ENCODE peak calls at places on chromosomes 7 and 10, in seven cellular contexts. B, N, O, T, Z, K and L are unnamed samples.

GRCh38 chr7:38181111-38181510 is 3.1 kb downstream of the STARD3NL start:
- DNase-seq in B (no peak), N (no peak), O (no peak), T (no peak), Z (no peak), K (no peak), L (no peak)

GRCh38 chr10:74593470-74593869 is 232.9 kb upstream of the KAT6B start:
- DNase-seq in B (peak), N (no peak), O (no peak), T (peak), Z (no peak), K (no peak), L (no peak)

GRCh38 chr7:130560972-130561371 is 69.1 kb downstream of the MEST start:
- DNase-seq in B (peak), N (peak), O (no peak), T (peak), Z (no peak), K (no peak), L (no peak)

GRCh38 chr10:75018873-75019272 is 92.6 kb upstream of the SAMD8 start:
- DNase-seq in B (no peak), N (no peak), O (no peak), T (no peak), Z (no peak), K (no peak), L (no peak)

GRCh38 chr7:80614911-80615310 is 23.5 kb upstream of the CD36 start:
- DNase-seq in B (peak), N (no peak), O (no peak), T (peak), Z (no peak), K (no peak), L (no peak)

GRCh38 chr10:110426294-110427153 is 71.2 kb upstream of the DUSP5 start:
- DNase-seq in B (peak), N (no peak), O (no peak), T (peak), Z (no peak), K (no peak), L (no peak)

GRCh38 chr10:32139223-32140073 is 83.2 kb upstream of the KIF5B start:
- DNase-seq in B (peak), N (no peak), O (no peak), T (peak), Z (peak), K (peak), L (no peak)

GRCh38 chr7:7959979-7960670 is 8.5 kb upstream of the GLCCI1 start:
- DNase-seq in B (no peak), N (peak), O (no peak), T (no peak), Z (no peak), K (no peak), L (no peak)

GRCh38 chr7:141430426-141431142 is 120.6 kb upstream of the AGK start:
- DNase-seq in B (no peak), N (no peak), O (no peak), T (no peak), Z (no peak), K (no peak), L (no peak)
- TF ChIP-seq CTCF in B (no peak), N (no peak), O (no peak), T (no peak), Z (no peak), K (no peak), L (no peak)

DNA sequence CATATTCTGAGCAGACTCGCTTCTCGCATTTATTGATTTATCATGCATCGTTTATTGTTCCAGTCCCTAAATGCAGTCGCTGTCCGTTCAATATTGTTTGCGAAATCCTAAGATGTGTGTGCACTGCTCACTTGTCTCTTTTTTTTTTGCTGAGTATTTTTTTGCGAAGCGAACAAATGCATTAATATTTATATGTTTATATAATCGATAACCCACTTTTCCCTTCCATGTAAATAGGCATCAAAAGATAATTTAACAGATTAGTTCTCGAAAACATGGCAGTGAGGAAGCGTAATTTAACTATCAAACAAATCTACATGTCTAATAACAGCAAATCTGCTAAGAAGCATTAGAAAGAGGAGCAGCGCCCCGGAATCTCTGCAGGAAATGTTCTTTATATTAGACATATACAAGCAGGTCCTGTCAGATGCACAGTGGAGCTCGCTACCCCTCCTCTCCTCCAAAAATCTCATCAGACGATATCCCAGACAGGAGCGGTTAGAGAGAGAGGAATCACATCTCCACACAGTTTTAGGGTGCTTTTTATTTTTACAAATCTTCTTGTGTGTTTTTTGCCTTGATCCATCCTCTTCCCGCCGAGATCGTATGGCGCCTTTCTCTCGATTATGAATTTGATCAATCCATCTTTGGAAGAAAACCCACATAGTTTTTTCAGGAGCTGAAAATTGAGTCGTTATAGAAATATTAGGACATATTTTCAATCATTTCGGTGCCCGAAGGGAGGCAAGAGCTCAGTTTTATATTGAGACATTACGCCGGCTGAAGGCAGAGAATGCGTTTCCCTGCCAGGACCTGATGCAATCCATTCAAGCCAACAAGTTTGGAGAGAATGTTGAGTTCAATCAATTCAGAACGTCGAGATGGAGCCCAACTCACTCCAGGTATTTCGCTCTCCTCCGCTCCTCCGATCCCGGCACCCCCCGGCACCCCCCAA is at the start of gene ARID5B:
- DNase-seq in B (peak), N (peak), O (peak), T (peak), Z (peak), K (peak), L (no peak)
- TF ChIP-seq CTCF in B (no peak), N (no peak), O (no peak), T (no peak), Z (no peak), K (no peak), L (no peak)

DNA sequence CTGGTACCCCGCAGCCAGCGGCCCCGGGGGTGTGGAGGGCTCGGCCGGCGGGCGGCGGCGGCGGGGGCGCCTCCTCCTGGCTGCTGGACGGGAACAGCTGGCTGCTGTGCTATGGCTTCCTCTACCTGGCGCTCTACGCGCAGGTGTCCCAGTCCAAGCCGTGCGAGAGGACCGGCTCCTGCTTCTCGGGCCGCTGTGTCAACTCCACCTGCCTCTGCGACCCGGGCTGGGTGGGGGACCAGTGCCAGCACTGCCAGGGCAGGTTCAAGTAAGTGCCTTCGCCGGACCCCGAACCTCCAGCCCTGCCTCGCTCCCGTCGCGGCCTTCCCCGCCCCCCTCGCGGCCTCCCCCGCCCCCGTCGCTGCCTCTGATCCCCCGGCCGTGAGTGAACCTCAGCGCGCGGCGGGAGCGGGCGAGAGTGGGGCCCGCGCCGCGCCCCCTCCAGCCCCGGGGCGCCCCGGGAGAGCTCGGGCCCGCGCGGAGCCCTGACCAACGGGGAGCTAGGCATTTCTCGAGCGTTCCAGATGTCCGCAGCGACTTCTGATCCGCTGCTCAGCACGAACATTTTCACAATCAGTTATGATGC is 704 bp downstream of the ATRNL1 start:
- DNase-seq in B (no peak), N (peak), O (no peak), T (no peak), Z (no peak), K (no peak), L (no peak)
- TF ChIP-seq CTCF in B (peak), N (peak), O (no peak), T (peak), Z (no peak), K (no peak), L (peak)

DNA sequence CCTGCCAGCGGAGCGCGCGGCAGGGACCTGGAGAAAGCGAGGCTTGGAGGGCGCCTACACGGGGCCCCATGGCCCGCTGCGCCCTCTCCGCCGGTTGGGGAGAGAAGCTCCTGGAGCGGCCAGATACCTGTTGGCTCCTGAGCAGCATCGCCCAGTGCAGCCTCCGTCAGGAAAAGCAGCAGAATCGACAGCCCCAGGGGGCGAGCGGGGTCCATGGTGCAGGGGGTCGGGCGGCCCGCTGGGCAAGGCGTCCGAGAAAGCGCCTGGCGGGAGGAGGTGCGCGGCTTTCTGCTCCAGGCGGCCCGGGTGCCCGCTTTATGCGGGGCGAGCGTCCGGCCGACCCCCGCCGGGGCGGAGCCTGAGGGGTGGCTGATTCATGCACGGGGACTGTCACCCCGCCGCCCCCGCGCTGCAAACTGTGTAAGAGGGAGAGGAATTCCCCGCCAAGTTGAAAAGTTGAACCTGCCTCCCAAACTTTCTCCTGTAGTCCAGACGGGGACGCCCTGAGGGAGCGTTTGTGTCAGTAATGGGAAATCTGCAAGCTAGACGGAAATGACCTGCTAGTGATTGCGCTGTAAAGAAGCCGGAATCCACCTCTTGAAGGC is at the start of gene TFPI2:
- DNase-seq in B (peak), N (no peak), O (no peak), T (peak), Z (peak), K (no peak), L (peak)
- TF ChIP-seq CTCF in B (peak), N (no peak), O (no peak), T (peak), Z (no peak), K (no peak), L (no peak)

DNA sequence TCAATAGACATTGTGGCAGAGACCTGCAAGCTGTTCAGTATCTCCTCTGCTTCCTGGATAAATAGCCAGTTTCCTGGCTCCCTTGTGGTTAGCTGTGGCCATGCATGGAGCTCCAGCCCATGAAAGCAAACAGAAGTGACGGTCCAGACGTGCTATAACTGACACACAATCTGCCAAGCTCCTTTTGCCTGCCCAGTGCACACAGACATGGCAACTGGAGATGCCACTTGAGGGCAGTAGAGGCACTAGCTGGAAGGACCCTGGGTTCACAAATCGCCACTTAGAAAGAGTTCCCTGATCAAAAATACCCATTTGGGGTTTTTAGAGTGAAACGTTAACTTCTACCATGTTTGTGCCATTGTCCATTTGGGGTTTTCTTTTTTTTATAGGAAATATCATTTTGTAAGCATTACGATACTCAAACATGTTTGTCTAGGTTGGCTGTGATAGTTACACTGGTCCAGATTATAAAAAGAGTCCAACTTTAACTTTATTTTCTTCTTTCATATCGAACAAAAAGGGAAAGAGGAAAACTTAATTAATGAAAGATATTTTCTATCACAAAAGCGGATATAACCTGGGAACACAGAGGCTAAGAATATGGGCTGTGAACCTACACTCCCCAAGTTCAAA is 31.3 kb downstream of the KIN start:
- DNase-seq in B (peak), N (peak), O (no peak), T (peak), Z (no peak), K (peak), L (no peak)
- TF ChIP-seq CTCF in B (peak), N (peak), O (peak), T (peak), Z (no peak), K (peak), L (peak)

GRCh38 chr7:108197371-108198091 is 67.4 kb upstream of the LAMB4 start:
- DNase-seq in B (no peak), N (no peak), O (no peak), T (no peak), Z (no peak), K (no peak), L (no peak)
- TF ChIP-seq CTCF in B (no peak), N (no peak), O (no peak), T (no peak), Z (no peak), K (no peak), L (no peak)

GRCh38 chr7:95427914-95428516 is 6.8 kb downstream of the PON2 start:
- DNase-seq in B (no peak), N (no peak), O (no peak), T (no peak), Z (no peak), K (no peak), L (no peak)

GRCh38 chr7:95421847-95422444 is 12.9 kb downstream of the PON2 start:
- DNase-seq in B (peak), N (peak), O (no peak), T (peak), Z (no peak), K (no peak), L (no peak)

GRCh38 chr7:95427123-95427522 is 7.7 kb downstream of the PON2 start:
- DNase-seq in B (no peak), N (no peak), O (no peak), T (no peak), Z (no peak), K (no peak), L (no peak)

GRCh38 chr7:95420996-95421846 is 13.6 kb downstream of the PON2 start:
- DNase-seq in B (peak), N (peak), O (no peak), T (peak), Z (no peak), K (no peak), L (no peak)

GRCh38 chr7:95425694-95426093 is 9.1 kb downstream of the PON2 start:
- DNase-seq in B (no peak), N (no peak), O (no peak), T (no peak), Z (no peak), K (no peak), L (no peak)
- TF ChIP-seq CTCF in B (no peak), N (no peak), O (no peak), T (no peak), Z (no peak), K (no peak), L (no peak)

GRCh38 chr7:51601461-51601860 is 284.9 kb upstream of the COBL start:
- DNase-seq in B (no peak), N (no peak), O (no peak), T (no peak), Z (no peak), K (no peak), L (no peak)
- TF ChIP-seq CTCF in B (no peak), N (no peak), O (no peak), T (no peak), Z (no peak), K (no peak), L (no peak)